ENCODE peak calls at places on chromosome 6, in ten cellular contexts. U is fibroblast of mammary gland, L is iris pigment epithelial cell, I is progenitor cell of endocrine pancreas, K is AG20443, O is left ventricle myocardium inferior, T is endothelial cell, S is left lung, Y is hippocampal formation, R is PC-9. M is an unnamed sample.
A peak's percentile ranks its signal among the peaks of the same experiment; 100 is the strongest.

GRCh38 chr6:97850458-97851218 is 567.6 kb upstream of the MMS22L start:
- DNase-seq in U (peak; percentile 63), L (peak; percentile 46), I (no peak), K (peak; percentile 21), O (no peak), T (no peak), S (no peak), Y (no peak), R (no peak), M (no peak)

GRCh38 chr6:69044534-69044933 is 409.5 kb downstream of the ADGRB3 start:
- DNase-seq in U (peak; percentile 1), L (peak; percentile 50), I (no peak), K (no peak), O (no peak), T (no peak), S (no peak), Y (no peak), R (no peak), M (peak; percentile 1)

GRCh38 chr6:144785056-144785455 is 499.9 kb downstream of the UTRN start:
- DNase-seq in U (no peak), L (no peak), I (no peak), K (no peak), O (no peak), T (no peak), S (no peak), Y (no peak), R (no peak), M (no peak)

GRCh38 chr6:37663016-37663810 is 34.5 kb downstream of the MDGA1 start:
- DNase-seq in U (peak; percentile 43), L (peak; percentile 48), I (no peak), K (no peak), O (no peak), T (no peak), S (no peak), Y (no peak), R (no peak), M (peak; percentile 86)

GRCh38 chr6:165244524-165245247 is 64.7 kb downstream of the C6orf118 start:
- DNase-seq in U (no peak), L (no peak), I (no peak), K (no peak), O (no peak), T (no peak), S (no peak), Y (peak; percentile 4), R (no peak), M (no peak)

GRCh38 chr6:123841067-123841896 is 37.6 kb downstream of the NKAIN2 start:
- DNase-seq in U (no peak), L (no peak), I (no peak), K (no peak), O (no peak), T (no peak), S (no peak), Y (no peak), R (no peak), M (no peak)

GRCh38 chr6:111503194-111503593 is 20.2 kb upstream of the REV3L start:
- DNase-seq in U (peak; percentile 40), L (peak; percentile 40), I (no peak), K (no peak), O (no peak), T (no peak), S (no peak), Y (no peak), R (no peak), M (peak; percentile 22)

GRCh38 chr6:18439581-18439980 is 52.4 kb downstream of the RNF144B start:
- DNase-seq in U (no peak), L (peak; percentile 17), I (no peak), K (no peak), O (no peak), T (no peak), S (no peak), Y (no peak), R (no peak), M (no peak)

GRCh38 chr6:170032197-170032596 is 258.7 kb downstream of the DLL1 start:
- DNase-seq in U (no peak), L (no peak), I (no peak), K (no peak), O (peak; percentile 2), T (no peak), S (peak; percentile 24), Y (no peak), R (no peak), M (no peak)

GRCh38 chr6:70651326-70651905 is 16.3 kb upstream of the SMAP1 start:
- DNase-seq in U (no peak), L (no peak), I (no peak), K (no peak), O (no peak), T (no peak), S (no peak), Y (no peak), R (no peak), M (no peak)

GRCh38 chr6:91087864-91088263 is 501.0 kb upstream of the MAP3K7 start:
- DNase-seq in U (no peak), L (no peak), I (no peak), K (no peak), O (no peak), T (no peak), S (no peak), Y (peak; percentile 12), R (no peak), M (no peak)

GRCh38 chr6:43276180-43277082 is 21.6 kb upstream of the SLC22A7 start:
- DNase-seq in U (no peak), L (no peak), I (no peak), K (no peak), O (no peak), T (no peak), S (no peak), Y (no peak), R (no peak), M (no peak)